ENCODE peak calls at places on chromosomes 16 and 17, in five cellular contexts. One of them, this sample, is unnamed.
A peak's percentile ranks its signal among the peaks of the same experiment; 100 is the strongest.

GRCh38 chr17:82745524-82745923 is 6.3 kb upstream of the TBCD start:
- DNase-seq in testis: no peak
- DNase-seq in endothelial cell of umbilical vein: no peak
- DNase-seq in heart left ventricle: no peak
- DNase-seq in right lobe of liver: no peak
- DNase-seq in this sample: no peak

GRCh38 chr17:42047343-42047742 is 3.1 kb downstream of the C17orf113 start:
- DNase-seq in heart left ventricle: no peak
- DNase-seq in right lobe of liver: no peak
- DNase-seq in testis: no peak
- DNase-seq in endothelial cell of umbilical vein: no peak
- DNase-seq in this sample: no peak

GRCh38 chr16:4945560-4946502 is 8.9 kb upstream of the PPL start:
- DNase-seq in testis: no peak
- DNase-seq in right lobe of liver: peak; percentile 38
- DNase-seq in endothelial cell of umbilical vein: no peak
- DNase-seq in heart left ventricle: no peak
- DNase-seq in this sample: no peak

GRCh38 chr16:9706217-9706616 is 476.0 kb downstream of the GRIN2A start:
- DNase-seq in right lobe of liver: no peak
- DNase-seq in testis: no peak
- DNase-seq in heart left ventricle: no peak
- DNase-seq in endothelial cell of umbilical vein: no peak
- DNase-seq in this sample: no peak

GRCh38 chr17:46063239-46063638 is 64.2 kb downstream of the STH start:
- DNase-seq in endothelial cell of umbilical vein: no peak
- DNase-seq in heart left ventricle: no peak
- DNase-seq in testis: no peak
- DNase-seq in right lobe of liver: no peak
- DNase-seq in this sample: peak; percentile 70

GRCh38 chr16:68995011-68995504 is 110.4 kb upstream of the HAS3 start:
- DNase-seq in right lobe of liver: no peak
- DNase-seq in testis: peak; percentile 28
- DNase-seq in heart left ventricle: no peak
- DNase-seq in endothelial cell of umbilical vein: peak; percentile 53
- DNase-seq in this sample: peak; percentile 20

GRCh38 chr17:45648642-45649041 is 135.5 kb upstream of the CRHR1 start:
- DNase-seq in endothelial cell of umbilical vein: no peak
- DNase-seq in right lobe of liver: no peak
- DNase-seq in testis: no peak
- DNase-seq in heart left ventricle: no peak
- DNase-seq in this sample: no peak

GRCh38 chr17:29731589-29731929 is 108.8 kb upstream of the CORO6 start:
- DNase-seq in right lobe of liver: no peak
- DNase-seq in endothelial cell of umbilical vein: no peak
- DNase-seq in testis: no peak
- DNase-seq in heart left ventricle: no peak
- DNase-seq in this sample: no peak

GRCh38 chr16:83552193-83552592 is 255.6 kb upstream of the HSBP1 start:
- DNase-seq in endothelial cell of umbilical vein: no peak
- DNase-seq in testis: no peak
- DNase-seq in heart left ventricle: no peak
- DNase-seq in right lobe of liver: no peak
- DNase-seq in this sample: no peak

GRCh38 chr16:17358846-17359245 is 111.9 kb downstream of the XYLT1 start:
- DNase-seq in right lobe of liver: no peak
- DNase-seq in endothelial cell of umbilical vein: no peak
- DNase-seq in testis: no peak
- DNase-seq in heart left ventricle: no peak
- DNase-seq in this sample: no peak

GRCh38 chr16:12025926-12026325 is 49.4 kb downstream of the SNX29 start:
- DNase-seq in heart left ventricle: no peak
- DNase-seq in testis: no peak
- DNase-seq in right lobe of liver: no peak
- DNase-seq in endothelial cell of umbilical vein: no peak
- DNase-seq in this sample: no peak

GRCh38 chr17:29589524-29590260 is at the start of gene GIT1:
- DNase-seq in testis: peak; percentile 91
- DNase-seq in endothelial cell of umbilical vein: peak; percentile 82
- DNase-seq in right lobe of liver: peak; percentile 90
- DNase-seq in heart left ventricle: peak; percentile 90
- DNase-seq in this sample: peak; percentile 85

GRCh38 chr17:52678211-52678610 is 519.7 kb upstream of the CA10 start:
- DNase-seq in right lobe of liver: no peak
- DNase-seq in heart left ventricle: no peak
- DNase-seq in endothelial cell of umbilical vein: no peak
- DNase-seq in testis: no peak
- DNase-seq in this sample: no peak

GRCh38 chr16:69057400-69058378 is 47.8 kb upstream of the HAS3 start:
- DNase-seq in testis: no peak
- DNase-seq in heart left ventricle: no peak
- DNase-seq in right lobe of liver: peak; percentile 49
- DNase-seq in endothelial cell of umbilical vein: no peak
- DNase-seq in this sample: no peak

GRCh38 chr17:44848257-44848795 is 643 bp downstream of the HIGD1B start:
- DNase-seq in testis: no peak
- DNase-seq in heart left ventricle: no peak
- DNase-seq in endothelial cell of umbilical vein: no peak
- DNase-seq in right lobe of liver: no peak
- DNase-seq in this sample: no peak

GRCh38 chr17:74639704-74640142 is 16.2 kb upstream of the CD300E start:
- DNase-seq in right lobe of liver: no peak
- DNase-seq in testis: no peak
- DNase-seq in endothelial cell of umbilical vein: no peak
- DNase-seq in heart left ventricle: no peak
- DNase-seq in this sample: no peak

GRCh38 chr17:5226940-5227878 is 7.5 kb downstream of the SCIMP start:
- DNase-seq in endothelial cell of umbilical vein: no peak
- DNase-seq in heart left ventricle: no peak
- DNase-seq in right lobe of liver: no peak
- DNase-seq in testis: no peak
- DNase-seq in this sample: no peak

GRCh38 chr16:79272141-79272577 is 328.4 kb downstream of the MAF start:
- DNase-seq in heart left ventricle: no peak
- DNase-seq in testis: no peak
- DNase-seq in right lobe of liver: no peak
- DNase-seq in endothelial cell of umbilical vein: no peak
- DNase-seq in this sample: no peak

GRCh38 chr17:66215529-66215911 is 13.7 kb downstream of the APOH start:
- DNase-seq in heart left ventricle: no peak
- DNase-seq in endothelial cell of umbilical vein: no peak
- DNase-seq in right lobe of liver: no peak
- DNase-seq in testis: no peak
- DNase-seq in this sample: no peak

GRCh38 chr17:6328279-6328678 is 106.6 kb downstream of the AIPL1 start:
- DNase-seq in endothelial cell of umbilical vein: peak; percentile 33
- DNase-seq in heart left ventricle: no peak
- DNase-seq in testis: no peak
- DNase-seq in right lobe of liver: no peak
- DNase-seq in this sample: no peak

GRCh38 chr17:63833741-63834373 is 6.4 kb upstream of the FTSJ3 start:
- DNase-seq in testis: no peak
- DNase-seq in right lobe of liver: no peak
- DNase-seq in endothelial cell of umbilical vein: no peak
- DNase-seq in heart left ventricle: no peak
- DNase-seq in this sample: no peak

DNA sequence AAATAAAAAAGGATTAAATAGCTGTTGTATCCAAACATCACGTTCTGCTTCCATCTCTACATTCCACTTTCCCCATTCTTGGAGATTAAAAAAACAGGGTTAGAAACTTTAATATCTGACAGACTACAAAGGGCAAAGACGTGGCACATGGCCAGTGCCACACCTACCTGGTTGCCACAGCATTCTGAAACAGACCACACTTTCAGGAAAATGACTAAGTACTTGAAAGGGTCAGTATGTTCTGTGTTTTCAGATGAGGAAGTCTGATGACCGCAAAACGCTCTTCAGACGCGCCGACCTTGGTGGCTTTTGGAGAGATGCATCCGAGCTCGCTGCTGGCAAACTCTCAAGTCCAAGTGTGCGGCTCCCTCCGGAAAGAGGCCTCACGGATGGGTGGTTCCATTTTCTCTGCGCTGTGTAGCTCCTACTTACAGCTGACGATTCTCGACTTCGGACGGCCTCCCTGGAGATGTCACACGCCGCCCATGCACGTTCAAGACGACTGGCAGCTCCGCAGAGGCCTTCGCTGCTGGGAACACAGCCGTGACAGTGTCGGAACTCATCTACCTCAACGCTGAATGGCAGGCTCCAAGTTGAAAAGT is 15.5 kb downstream of the MAP1LC3B start:
- DNase-seq in endothelial cell of umbilical vein: peak; percentile 95
- DNase-seq in right lobe of liver: peak; percentile 44
- DNase-seq in heart left ventricle: peak; percentile 41
- DNase-seq in testis: no peak
- DNase-seq in this sample: no peak
- TF ChIP-seq POLR2A in endothelial cell of umbilical vein: peak; percentile 28
- TF ChIP-seq POLR2A in right lobe of liver: no peak
- TF ChIP-seq POLR2A in heart left ventricle: no peak
- TF ChIP-seq POLR2A in testis: no peak
- TF ChIP-seq POLR2A in this sample: no peak

DNA sequence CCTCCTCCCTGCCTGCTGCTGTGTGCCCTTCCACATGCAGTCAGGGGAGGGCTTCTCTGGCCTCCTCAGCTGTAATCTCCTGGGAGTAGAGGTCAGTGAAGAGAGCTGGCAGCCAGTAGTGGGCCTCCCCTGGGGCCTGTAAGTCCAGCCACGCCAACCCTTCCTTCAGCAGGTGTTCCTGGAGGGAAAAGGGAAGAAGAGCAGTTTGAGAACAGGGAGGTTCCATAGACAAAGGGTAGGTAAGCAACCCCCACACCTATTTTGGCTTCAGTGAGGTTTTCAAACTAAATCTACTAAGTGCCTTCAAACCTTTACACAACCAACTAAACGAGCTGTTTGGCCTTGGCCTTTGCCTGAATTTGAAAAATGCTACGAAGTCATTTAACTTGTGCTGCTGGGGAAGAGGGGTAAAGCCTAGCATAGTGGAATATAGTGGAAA is 14.2 kb downstream of the SNF8 start:
- DNase-seq in endothelial cell of umbilical vein: no peak
- DNase-seq in right lobe of liver: no peak
- DNase-seq in testis: no peak
- DNase-seq in heart left ventricle: no peak
- DNase-seq in this sample: no peak
- TF ChIP-seq POLR2A in endothelial cell of umbilical vein: no peak
- TF ChIP-seq POLR2A in right lobe of liver: no peak
- TF ChIP-seq POLR2A in testis: no peak
- TF ChIP-seq POLR2A in heart left ventricle: no peak
- TF ChIP-seq POLR2A in this sample: no peak

GRCh38 chr17:81346090-81346907 is 49.0 kb upstream of the BAHCC1 start:
- DNase-seq in right lobe of liver: peak; percentile 100
- DNase-seq in heart left ventricle: peak; percentile 99
- DNase-seq in testis: peak; percentile 98
- DNase-seq in endothelial cell of umbilical vein: peak; percentile 95
- DNase-seq in this sample: peak; percentile 90
- TF ChIP-seq POLR2A in right lobe of liver: peak; percentile 86
- TF ChIP-seq POLR2A in heart left ventricle: no peak
- TF ChIP-seq POLR2A in testis: peak; percentile 50
- TF ChIP-seq POLR2A in endothelial cell of umbilical vein: peak; percentile 68
- TF ChIP-seq POLR2A in this sample: no peak

GRCh38 chr17:57948555-57949420 is 6.4 kb downstream of the CUEDC1 start:
- DNase-seq in right lobe of liver: no peak
- DNase-seq in endothelial cell of umbilical vein: peak; percentile 43
- DNase-seq in heart left ventricle: no peak
- DNase-seq in testis: no peak
- DNase-seq in this sample: no peak
- TF ChIP-seq POLR2A in right lobe of liver: no peak
- TF ChIP-seq POLR2A in endothelial cell of umbilical vein: no peak
- TF ChIP-seq POLR2A in heart left ventricle: no peak
- TF ChIP-seq POLR2A in testis: no peak
- TF ChIP-seq POLR2A in this sample: no peak

GRCh38 chr17:57071991-57072944 is 12.8 kb upstream of the AKAP1 start:
- DNase-seq in endothelial cell of umbilical vein: no peak
- DNase-seq in testis: no peak
- DNase-seq in right lobe of liver: no peak
- DNase-seq in heart left ventricle: no peak
- DNase-seq in this sample: no peak
- TF ChIP-seq POLR2A in endothelial cell of umbilical vein: no peak
- TF ChIP-seq POLR2A in testis: no peak
- TF ChIP-seq POLR2A in right lobe of liver: no peak
- TF ChIP-seq POLR2A in heart left ventricle: no peak
- TF ChIP-seq POLR2A in this sample: no peak

DNA sequence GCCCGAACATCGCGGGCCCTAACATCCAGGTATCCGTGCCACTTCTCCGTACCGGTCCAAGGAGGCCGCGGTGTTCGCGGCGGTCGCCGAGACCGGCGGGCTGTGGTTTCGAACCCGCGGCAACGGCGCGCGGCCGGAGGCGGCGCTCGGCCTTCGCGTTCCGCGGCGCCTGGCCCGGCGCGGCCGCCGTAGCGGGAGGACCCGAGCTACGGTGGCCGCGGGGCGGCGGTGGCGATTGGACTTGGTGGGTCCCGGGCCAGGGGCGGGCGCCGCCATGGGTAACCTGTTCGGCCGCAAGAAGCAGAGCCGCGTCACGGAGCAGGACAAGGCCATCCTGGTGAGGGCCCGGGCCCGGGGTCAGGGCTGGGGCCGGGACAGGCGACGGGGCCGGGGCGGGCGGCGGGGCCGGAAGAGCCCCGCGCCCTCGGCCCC is at the start of gene CHMP6:
- DNase-seq in heart left ventricle: peak; percentile 84
- DNase-seq in right lobe of liver: peak; percentile 80
- DNase-seq in endothelial cell of umbilical vein: peak; percentile 52
- DNase-seq in testis: peak; percentile 76
- DNase-seq in this sample: peak; percentile 93
- TF ChIP-seq POLR2A in heart left ventricle: no peak
- TF ChIP-seq POLR2A in right lobe of liver: peak; percentile 45
- TF ChIP-seq POLR2A in endothelial cell of umbilical vein: no peak
- TF ChIP-seq POLR2A in testis: no peak
- TF ChIP-seq POLR2A in this sample: peak; percentile 34

DNA sequence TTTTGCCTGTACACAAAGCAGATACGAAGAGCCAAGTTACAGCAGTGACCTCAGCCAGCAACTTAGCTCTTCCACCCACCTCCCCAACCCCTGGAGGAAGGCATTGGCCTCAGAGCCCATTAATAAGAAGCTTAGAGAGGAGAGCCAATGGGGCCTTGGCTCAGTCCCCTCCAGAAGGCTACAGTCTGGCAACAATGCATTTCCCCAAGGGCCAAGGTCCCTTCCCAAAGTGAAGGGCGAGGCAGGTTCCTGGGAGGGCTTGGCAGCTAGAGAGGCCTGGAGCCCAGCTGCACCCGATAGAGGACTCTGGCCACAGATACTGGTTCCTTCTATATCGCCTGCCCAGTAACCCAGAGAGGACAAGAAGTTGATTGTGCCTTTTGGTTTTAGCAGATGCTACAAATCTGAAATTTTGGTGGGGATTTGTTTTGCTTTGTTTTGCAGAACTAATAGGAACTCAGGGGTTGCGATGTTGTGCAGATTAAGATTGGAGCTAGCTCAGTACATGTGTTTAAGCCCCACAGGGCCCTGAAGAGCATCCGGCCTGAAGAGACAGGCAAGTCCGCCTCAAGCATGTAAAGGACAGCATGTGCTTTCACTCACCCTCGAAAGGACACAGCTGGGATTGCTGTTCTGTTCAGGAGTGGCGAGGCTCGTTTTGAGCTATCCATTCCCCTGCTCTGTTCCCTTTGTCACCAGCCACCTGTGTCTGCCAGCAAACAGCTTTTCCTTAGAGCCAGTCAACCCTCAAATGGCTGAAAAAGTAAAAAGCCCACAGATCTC is 12.0 kb upstream of the PNPO start:
- DNase-seq in heart left ventricle: no peak
- DNase-seq in right lobe of liver: no peak
- DNase-seq in endothelial cell of umbilical vein: no peak
- DNase-seq in testis: peak; percentile 46
- DNase-seq in this sample: no peak
- TF ChIP-seq POLR2A in heart left ventricle: no peak
- TF ChIP-seq POLR2A in right lobe of liver: no peak
- TF ChIP-seq POLR2A in endothelial cell of umbilical vein: no peak
- TF ChIP-seq POLR2A in testis: no peak
- TF ChIP-seq POLR2A in this sample: no peak

GRCh38 chr17:59154335-59154720 is 658 bp downstream of the SKA2 start:
- DNase-seq in testis: peak; percentile 57
- DNase-seq in right lobe of liver: peak; percentile 55
- DNase-seq in heart left ventricle: peak; percentile 35
- DNase-seq in endothelial cell of umbilical vein: no peak
- DNase-seq in this sample: peak; percentile 69
- TF ChIP-seq POLR2A in testis: no peak
- TF ChIP-seq POLR2A in right lobe of liver: no peak
- TF ChIP-seq POLR2A in heart left ventricle: no peak
- TF ChIP-seq POLR2A in endothelial cell of umbilical vein: peak; percentile 54
- TF ChIP-seq POLR2A in this sample: no peak